ENCODE peak calls at places on chromosomes 16 and 17, in four cellular contexts. J, N, G and F are unnamed samples.

GRCh38 chr17:48247038-48247437 is 139.5 kb downstream of the SNX11 start:
- DNase-seq in J (no peak), N (no peak), G (no peak), F (no peak)

GRCh38 chr17:35063514-35064223 is at the start of gene RFFL:
- DNase-seq in J (peak), N (peak), G (peak), F (peak)

GRCh38 chr16:64982581-64982980 is 139.3 kb downstream of the CDH11 start:
- DNase-seq in J (no peak), N (no peak), G (no peak), F (no peak)

GRCh38 chr17:81438024-81438664 is 42.9 kb downstream of the BAHCC1 start:
- DNase-seq in J (no peak), N (no peak), G (no peak), F (no peak)

GRCh38 chr16:69827527-69827926 is 65.4 kb downstream of the WWP2 start:
- DNase-seq in J (no peak), N (no peak), G (no peak), F (no peak)

GRCh38 chr16:70778901-70779309 is 22.1 kb downstream of the VAC14 start:
- DNase-seq in J (no peak), N (no peak), G (peak), F (no peak)

GRCh38 chr17:48439875-48440505 is 10.0 kb upstream of the SKAP1 start:
- DNase-seq in J (no peak), N (no peak), G (no peak), F (no peak)

GRCh38 chr17:62614142-62614541 is 13.3 kb upstream of the MRC2 start:
- DNase-seq in J (no peak), N (no peak), G (no peak), F (no peak)

GRCh38 chr17:28553000-28553505 is 629 bp upstream of the UNC119 start:
- DNase-seq in J (no peak), N (no peak), G (no peak), F (no peak)

GRCh38 chr16:29806096-29806579 is at the start of gene MAZ:
- DNase-seq in J (peak), N (peak), G (no peak), F (no peak)

GRCh38 chr16:19432429-19432828 is 14.7 kb downstream of the TMC5 start:
- DNase-seq in J (no peak), N (peak), G (no peak), F (no peak)

GRCh38 chr17:77349976-77350830 is 209.4 kb downstream of the SEC14L1 start:
- DNase-seq in J (no peak), N (no peak), G (no peak), F (no peak)

GRCh38 chr17:29143894-29144293 is 36.3 kb downstream of the MYO18A start:
- DNase-seq in J (no peak), N (no peak), G (no peak), F (peak)

GRCh38 chr16:66728117-66728787 is 23.2 kb downstream of the DYNC1LI2 start:
- DNase-seq in J (no peak), N (peak), G (no peak), F (no peak)

GRCh38 chr16:78258651-78259050 is 159.2 kb downstream of the WWOX start:
- DNase-seq in J (no peak), N (no peak), G (no peak), F (no peak)

GRCh38 chr16:1909661-1910231 is 8.5 kb downstream of the HS3ST6 start:
- DNase-seq in J (no peak), N (no peak), G (no peak), F (no peak)